ENCODE peak calls at places on chromosomes 11 and 22, in six cellular contexts. B is lower lobe of right lung, O is Panc1, C is aorta, X is fibroblast of lung, V is neuronal stem cell. S is an unnamed sample. For H3K4me1, the result is how much of the 10 kb centered on the place peaks cover.

GRCh38 chr22:19060356-19061009 is 61.7 kb downstream of the DGCR2 start:
- DNase-seq in B (peak), O (no peak), C (no peak), X (peak), V (no peak), S (no peak)

GRCh38 chr11:120797133-120797532 is 226.8 kb upstream of the TBCEL start:
- DNase-seq in B (no peak), O (no peak), C (no peak), X (no peak), V (no peak), S (no peak)

GRCh38 chr22:38104084-38104483 is 6.4 kb downstream of the BAIAP2L2 start:
- DNase-seq in B (peak), O (no peak), C (peak), X (no peak), V (no peak), S (no peak)

GRCh38 chr11:67289651-67290479 is 762 bp downstream of the ANKRD13D start:
- DNase-seq in B (peak), O (no peak), C (peak), X (no peak), V (no peak), S (no peak)

GRCh38 chr11:70246196-70246595 is 24.3 kb upstream of the PPFIA1 start:
- DNase-seq in B (no peak), O (no peak), C (no peak), X (peak), V (no peak), S (no peak)

GRCh38 chr22:37337204-37337943 is 55.1 kb downstream of the CYTH4 start:
- DNase-seq in B (no peak), O (no peak), C (no peak), X (peak), V (no peak), S (no peak)

GRCh38 chr11:30889116-30889765 is 303.1 kb upstream of the MPPED2 start:
- DNase-seq in B (no peak), O (no peak), C (no peak), X (peak), V (no peak), S (no peak)

GRCh38 chr11:12897867-12898266 is 111.2 kb upstream of the RASSF10 start:
- DNase-seq in B (no peak), O (no peak), C (no peak), X (no peak), V (no peak), S (no peak)

GRCh38 chr11:44899959-44900358 is 50.7 kb downstream of the TP53I11 start:
- DNase-seq in B (no peak), O (no peak), C (no peak), X (peak), V (no peak), S (peak)

GRCh38 chr11:100525635-100526034 is 161.5 kb upstream of the ARHGAP42 start:
- DNase-seq in B (no peak), O (no peak), C (no peak), X (no peak), V (no peak), S (peak)

GRCh38 chr11:130488187-130489026 is 40.0 kb downstream of the ADAMTS15 start:
- DNase-seq in B (no peak), O (no peak), C (no peak), X (no peak), V (no peak), S (peak)

GRCh38 chr11:816433-816779 is 2.3 kb upstream of the PNPLA2 start:
- DNase-seq in B (no peak), O (no peak), C (no peak), X (no peak), V (no peak), S (no peak)

GRCh38 chr11:30487200-30487898 is 98.8 kb downstream of the MPPED2 start:
- DNase-seq in B (peak), O (no peak), C (peak), X (no peak), V (no peak), S (no peak)

GRCh38 chr11:126336065-126336464 is 19.4 kb upstream of the ST3GAL4 start:
- DNase-seq in B (no peak), O (no peak), C (peak), X (no peak), V (no peak), S (no peak)
- H3K4me1 ChIP-seq in B (under half), O (under half), C (under half), X (under half), V (under half), S (under half)

GRCh38 chr22:39313258-39314001 is 6.0 kb downstream of the RPL3 start:
- DNase-seq in B (no peak), O (no peak), C (no peak), X (no peak), V (no peak), S (no peak)

GRCh38 chr22:39311592-39312400 is 7.6 kb downstream of the RPL3 start:
- DNase-seq in B (no peak), O (no peak), C (no peak), X (no peak), V (no peak), S (no peak)

GRCh38 chr22:39309881-39310714 is 9.3 kb downstream of the RPL3 start:
- DNase-seq in B (no peak), O (no peak), C (no peak), X (no peak), V (no peak), S (no peak)

GRCh38 chr22:39314251-39314971 is 5.0 kb downstream of the RPL3 start:
- DNase-seq in B (no peak), O (no peak), C (no peak), X (no peak), V (no peak), S (no peak)

GRCh38 chr22:39312410-39312809 is 7.0 kb downstream of the RPL3 start:
- DNase-seq in B (no peak), O (no peak), C (no peak), X (no peak), V (no peak), S (no peak)
- H3K4me1 ChIP-seq in B (half or more), O (half or more), C (under half), X (under half), V (under half), S (under half)

GRCh38 chr11:86517557-86517956 is 142.9 kb downstream of the CCDC81 start:
- DNase-seq in B (no peak), O (no peak), C (no peak), X (no peak), V (no peak), S (no peak)

GRCh38 chr11:86523738-86524602 is 148.4 kb downstream of the ME3 start:
- DNase-seq in B (no peak), O (peak), C (no peak), X (peak), V (no peak), S (peak)

GRCh38 chr11:86515297-86516094 is 140.8 kb downstream of the CCDC81 start:
- DNase-seq in B (no peak), O (peak), C (no peak), X (peak), V (no peak), S (no peak)

GRCh38 chr11:86518211-86518610 is 143.5 kb downstream of the CCDC81 start:
- DNase-seq in B (no peak), O (no peak), C (no peak), X (no peak), V (no peak), S (peak)

GRCh38 chr11:86519064-86519911 is 144.6 kb downstream of the CCDC81 start:
- DNase-seq in B (no peak), O (no peak), C (no peak), X (peak), V (no peak), S (no peak)
- H3K4me1 ChIP-seq in B (under half), O (half or more), C (under half), X (under half), V (under half), S (half or more)

GRCh38 chr11:102313225-102313940 is 3.9 kb upstream of the BIRC3 start:
- DNase-seq in B (no peak), O (no peak), C (no peak), X (peak), V (no peak), S (no peak)
- H3K4me1 ChIP-seq in B (under half), O (under half), C (under half), X (under half), V (under half), S (under half)

GRCh38 chr22:17380711-17381087 is 11.4 kb downstream of the CECR2 start:
- DNase-seq in B (no peak), O (no peak), C (no peak), X (no peak), V (peak), S (no peak)

GRCh38 chr22:17384612-17385345 is 15.5 kb downstream of the CECR2 start:
- DNase-seq in B (no peak), O (no peak), C (no peak), X (no peak), V (no peak), S (no peak)

GRCh38 chr22:17376950-17377349 is 7.7 kb downstream of the CECR2 start:
- DNase-seq in B (no peak), O (no peak), C (no peak), X (no peak), V (no peak), S (no peak)

GRCh38 chr22:17379939-17380710 is 10.9 kb downstream of the CECR2 start:
- DNase-seq in B (no peak), O (no peak), C (no peak), X (no peak), V (no peak), S (no peak)

GRCh38 chr22:17381237-17381913 is 12.1 kb downstream of the CECR2 start:
- DNase-seq in B (no peak), O (no peak), C (no peak), X (no peak), V (no peak), S (peak)
- H3K4me1 ChIP-seq in B (under half), O (under half), C (under half), X (under half), V (under half), S (under half)

GRCh38 chr11:126310229-126310991 is 6.5 kb downstream of the DCPS start:
- DNase-seq in B (peak), O (no peak), C (peak), X (peak), V (peak), S (peak)
- H3K4me1 ChIP-seq in B (under half), O (under half), C (under half), X (under half), V (under half), S (under half)

DNA sequence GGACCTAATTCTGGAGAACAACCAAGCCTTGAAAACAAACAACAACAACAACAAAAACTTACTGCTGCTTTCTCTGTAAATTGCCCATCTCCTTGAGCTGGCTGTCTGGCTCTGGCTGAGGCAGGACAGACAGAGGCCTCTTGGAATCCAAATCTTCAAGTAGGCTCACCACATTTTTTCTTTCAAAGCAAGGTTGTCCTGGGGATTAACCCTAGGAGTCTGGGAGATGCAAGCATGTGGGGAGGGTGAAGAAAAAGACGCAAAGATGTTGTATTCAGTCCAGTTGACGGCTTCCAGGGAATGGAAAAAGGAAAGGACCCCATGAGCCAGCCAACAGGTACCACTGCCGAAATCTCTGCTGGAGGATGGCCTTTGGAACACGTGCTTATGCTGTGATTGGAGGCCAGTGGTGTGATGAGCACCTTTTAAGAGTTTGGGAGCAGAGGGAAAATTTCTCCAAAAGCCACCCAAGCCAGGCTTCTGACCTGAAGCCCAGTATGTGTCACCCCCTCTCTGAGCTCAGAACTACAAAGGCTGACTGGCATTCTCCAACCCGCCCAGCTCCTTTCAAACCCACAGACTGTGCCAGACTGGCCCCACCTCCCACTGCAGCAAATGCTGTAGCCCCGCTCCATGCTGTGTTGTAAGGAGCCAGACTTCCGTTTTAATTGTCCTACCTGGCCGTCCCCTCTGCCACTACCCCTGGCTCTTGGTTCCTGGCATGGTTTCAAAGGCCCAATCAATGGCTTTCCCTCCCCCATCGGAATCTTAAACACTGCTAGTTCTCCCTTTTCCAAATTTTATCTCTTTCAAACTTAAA is 10.8 kb downstream of the BLID start:
- DNase-seq in B (no peak), O (no peak), C (peak), X (peak), V (no peak), S (no peak)
- H3K4me1 ChIP-seq in B (under half), O (under half), C (under half), X (under half), V (under half), S (under half)